ENCODE peak calls at places on chromosome 12, in seven cellular contexts. One of them, this sample, is unnamed.

GRCh38 chr12:17216156-17216555 is 610.2 kb upstream of the LMO3 start:
- DNase-seq in HepG2: no peak
- DNase-seq in HCT116: no peak
- DNase-seq in K562: no peak
- DNase-seq in GM12878: no peak
- DNase-seq in SK-N-SH: no peak
- DNase-seq in H1: no peak
- DNase-seq in this sample: no peak

GRCh38 chr12:103160622-103161021 is 203.1 kb downstream of the ASCL1 start:
- DNase-seq in HepG2: no peak
- DNase-seq in HCT116: no peak
- DNase-seq in K562: no peak
- DNase-seq in GM12878: no peak
- DNase-seq in SK-N-SH: no peak
- DNase-seq in H1: no peak
- DNase-seq in this sample: no peak

GRCh38 chr12:25866586-25867378 is 91.7 kb upstream of the RASSF8 start:
- DNase-seq in HepG2: no peak
- DNase-seq in HCT116: no peak
- DNase-seq in K562: no peak
- DNase-seq in GM12878: no peak
- DNase-seq in SK-N-SH: no peak
- DNase-seq in H1: no peak
- DNase-seq in this sample: no peak

GRCh38 chr12:15829949-15830348 is 40.8 kb upstream of the EPS8 start:
- DNase-seq in HepG2: no peak
- DNase-seq in HCT116: no peak
- DNase-seq in K562: no peak
- DNase-seq in GM12878: no peak
- DNase-seq in SK-N-SH: no peak
- DNase-seq in H1: no peak
- DNase-seq in this sample: no peak

GRCh38 chr12:123101467-123102004 is 49.4 kb downstream of the PITPNM2 start:
- DNase-seq in HepG2: no peak
- DNase-seq in HCT116: no peak
- DNase-seq in K562: no peak
- DNase-seq in GM12878: no peak
- DNase-seq in SK-N-SH: no peak
- DNase-seq in H1: no peak
- DNase-seq in this sample: no peak

GRCh38 chr12:13347241-13348043 is 150.9 kb downstream of the EMP1 start:
- DNase-seq in HepG2: no peak
- DNase-seq in HCT116: peak
- DNase-seq in K562: peak
- DNase-seq in GM12878: no peak
- DNase-seq in SK-N-SH: no peak
- DNase-seq in H1: no peak
- DNase-seq in this sample: no peak

GRCh38 chr12:43113153-43113552 is 438.9 kb downstream of the ADAMTS20 start:
- DNase-seq in HepG2: no peak
- DNase-seq in HCT116: no peak
- DNase-seq in K562: no peak
- DNase-seq in GM12878: no peak
- DNase-seq in SK-N-SH: peak
- DNase-seq in H1: no peak
- DNase-seq in this sample: no peak

GRCh38 chr12:77720258-77720657 is 110.4 kb upstream of the NAV3 start:
- DNase-seq in HepG2: no peak
- DNase-seq in HCT116: no peak
- DNase-seq in K562: no peak
- DNase-seq in GM12878: no peak
- DNase-seq in SK-N-SH: no peak
- DNase-seq in H1: no peak
- DNase-seq in this sample: peak

GRCh38 chr12:26810330-26810729 is 22.7 kb downstream of the ITPR2 start:
- DNase-seq in HepG2: no peak
- DNase-seq in HCT116: no peak
- DNase-seq in K562: no peak
- DNase-seq in GM12878: no peak
- DNase-seq in SK-N-SH: no peak
- DNase-seq in H1: no peak
- DNase-seq in this sample: peak

GRCh38 chr12:112303004-112303403 is 79.2 kb downstream of the HECTD4 start:
- DNase-seq in HepG2: no peak
- DNase-seq in HCT116: no peak
- DNase-seq in K562: peak
- DNase-seq in GM12878: peak
- DNase-seq in SK-N-SH: no peak
- DNase-seq in H1: no peak
- DNase-seq in this sample: no peak

GRCh38 chr12:5588231-5588995 is 156.5 kb downstream of the NTF3 start:
- DNase-seq in HepG2: no peak
- DNase-seq in HCT116: no peak
- DNase-seq in K562: no peak
- DNase-seq in GM12878: no peak
- DNase-seq in SK-N-SH: no peak
- DNase-seq in H1: no peak
- DNase-seq in this sample: no peak

GRCh38 chr12:55933158-55933798 is 2.3 kb downstream of the DGKA start:
- DNase-seq in HepG2: no peak
- DNase-seq in HCT116: peak
- DNase-seq in K562: no peak
- DNase-seq in GM12878: no peak
- DNase-seq in SK-N-SH: no peak
- DNase-seq in H1: no peak
- DNase-seq in this sample: no peak

GRCh38 chr12:55933799-55934174 is 2.8 kb downstream of the DGKA start:
- DNase-seq in HepG2: no peak
- DNase-seq in HCT116: no peak
- DNase-seq in K562: no peak
- DNase-seq in GM12878: no peak
- DNase-seq in SK-N-SH: no peak
- DNase-seq in H1: no peak
- DNase-seq in this sample: no peak

GRCh38 chr12:5973461-5974115 is 28.5 kb upstream of the ANO2 start:
- DNase-seq in HepG2: no peak
- DNase-seq in HCT116: no peak
- DNase-seq in K562: no peak
- DNase-seq in GM12878: no peak
- DNase-seq in SK-N-SH: no peak
- DNase-seq in H1: no peak
- DNase-seq in this sample: peak

GRCh38 chr12:117214797-117215196 is 24.5 kb upstream of the FBXO21 start:
- DNase-seq in HepG2: no peak
- DNase-seq in HCT116: no peak
- DNase-seq in K562: no peak
- DNase-seq in GM12878: no peak
- DNase-seq in SK-N-SH: no peak
- DNase-seq in H1: no peak
- DNase-seq in this sample: no peak

GRCh38 chr12:117210266-117210918 is 20.1 kb upstream of the FBXO21 start:
- DNase-seq in HepG2: no peak
- DNase-seq in HCT116: no peak
- DNase-seq in K562: no peak
- DNase-seq in GM12878: no peak
- DNase-seq in SK-N-SH: no peak
- DNase-seq in H1: no peak
- DNase-seq in this sample: no peak

GRCh38 chr12:117209626-117210025 is 19.4 kb upstream of the FBXO21 start:
- DNase-seq in HepG2: no peak
- DNase-seq in HCT116: no peak
- DNase-seq in K562: no peak
- DNase-seq in GM12878: no peak
- DNase-seq in SK-N-SH: no peak
- DNase-seq in H1: no peak
- DNase-seq in this sample: no peak

GRCh38 chr12:117213295-117213808 is 23.1 kb upstream of the FBXO21 start:
- DNase-seq in HepG2: no peak
- DNase-seq in HCT116: no peak
- DNase-seq in K562: no peak
- DNase-seq in GM12878: no peak
- DNase-seq in SK-N-SH: no peak
- DNase-seq in H1: no peak
- DNase-seq in this sample: no peak

GRCh38 chr12:117212563-117213190 is 22.4 kb upstream of the FBXO21 start:
- DNase-seq in HepG2: peak
- DNase-seq in HCT116: peak
- DNase-seq in K562: peak
- DNase-seq in GM12878: no peak
- DNase-seq in SK-N-SH: peak
- DNase-seq in H1: peak
- DNase-seq in this sample: peak
- TF ChIP-seq JUND in HepG2: no peak
- TF ChIP-seq JUND in HCT116: no peak
- TF ChIP-seq JUND in K562: no peak
- TF ChIP-seq JUND in GM12878: no peak
- TF ChIP-seq JUND in SK-N-SH: no peak
- TF ChIP-seq JUND in H1: no peak
- TF ChIP-seq JUND in this sample: no peak

GRCh38 chr12:110641512-110641911 is 27.6 kb downstream of the TCTN1 start:
- DNase-seq in HepG2: no peak
- DNase-seq in HCT116: no peak
- DNase-seq in K562: peak
- DNase-seq in GM12878: no peak
- DNase-seq in SK-N-SH: no peak
- DNase-seq in H1: no peak
- DNase-seq in this sample: no peak
- TF ChIP-seq JUND in HepG2: no peak
- TF ChIP-seq JUND in HCT116: no peak
- TF ChIP-seq JUND in K562: no peak
- TF ChIP-seq JUND in GM12878: no peak
- TF ChIP-seq JUND in SK-N-SH: no peak
- TF ChIP-seq JUND in H1: no peak
- TF ChIP-seq JUND in this sample: no peak

GRCh38 chr12:118015944-118016343 is 559 bp upstream of the RFC5 start:
- DNase-seq in HepG2: peak
- DNase-seq in HCT116: no peak
- DNase-seq in K562: no peak
- DNase-seq in GM12878: no peak
- DNase-seq in SK-N-SH: no peak
- DNase-seq in H1: no peak
- DNase-seq in this sample: no peak
- TF ChIP-seq JUND in HepG2: no peak
- TF ChIP-seq JUND in HCT116: no peak
- TF ChIP-seq JUND in K562: no peak
- TF ChIP-seq JUND in GM12878: no peak
- TF ChIP-seq JUND in SK-N-SH: no peak
- TF ChIP-seq JUND in H1: no peak
- TF ChIP-seq JUND in this sample: no peak

DNA sequence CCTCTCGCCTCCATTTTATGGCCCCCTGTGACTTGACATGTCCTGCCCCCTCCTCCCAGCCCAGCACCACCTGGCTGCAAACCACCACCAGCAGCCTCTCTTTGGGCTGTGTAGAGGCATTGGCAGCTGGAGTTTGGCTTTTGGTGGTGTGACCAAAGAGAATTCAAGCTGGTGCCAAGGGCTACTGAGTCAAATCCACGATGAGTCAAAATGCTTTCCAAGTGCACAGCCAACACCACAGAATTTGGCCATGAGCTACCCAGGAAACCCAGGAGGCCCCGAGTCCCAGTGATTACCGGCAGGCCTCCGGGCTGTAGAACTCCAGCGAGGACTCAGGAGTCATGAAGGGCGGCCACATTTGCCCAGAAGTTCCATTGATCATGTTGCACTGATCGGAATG is 53.8 kb downstream of the SCARB1 start:
- DNase-seq in HepG2: no peak
- DNase-seq in HCT116: no peak
- DNase-seq in K562: no peak
- DNase-seq in GM12878: no peak
- DNase-seq in SK-N-SH: no peak
- DNase-seq in H1: no peak
- DNase-seq in this sample: no peak
- TF ChIP-seq JUND in HepG2: no peak
- TF ChIP-seq JUND in HCT116: no peak
- TF ChIP-seq JUND in K562: no peak
- TF ChIP-seq JUND in GM12878: no peak
- TF ChIP-seq JUND in SK-N-SH: no peak
- TF ChIP-seq JUND in H1: no peak
- TF ChIP-seq JUND in this sample: no peak

GRCh38 chr12:96514328-96514727 is 25.0 kb downstream of the CFAP54 start:
- DNase-seq in HepG2: no peak
- DNase-seq in HCT116: no peak
- DNase-seq in K562: no peak
- DNase-seq in GM12878: peak
- DNase-seq in SK-N-SH: no peak
- DNase-seq in H1: no peak
- DNase-seq in this sample: no peak

GRCh38 chr12:96506776-96507175 is 17.4 kb downstream of the CFAP54 start:
- DNase-seq in HepG2: no peak
- DNase-seq in HCT116: no peak
- DNase-seq in K562: no peak
- DNase-seq in GM12878: no peak
- DNase-seq in SK-N-SH: no peak
- DNase-seq in H1: no peak
- DNase-seq in this sample: no peak

GRCh38 chr12:96513681-96514080 is 24.3 kb downstream of the CFAP54 start:
- DNase-seq in HepG2: no peak
- DNase-seq in HCT116: no peak
- DNase-seq in K562: no peak
- DNase-seq in GM12878: no peak
- DNase-seq in SK-N-SH: no peak
- DNase-seq in H1: no peak
- DNase-seq in this sample: no peak

GRCh38 chr12:96513166-96513565 is 23.8 kb downstream of the CFAP54 start:
- DNase-seq in HepG2: no peak
- DNase-seq in HCT116: no peak
- DNase-seq in K562: no peak
- DNase-seq in GM12878: no peak
- DNase-seq in SK-N-SH: no peak
- DNase-seq in H1: no peak
- DNase-seq in this sample: no peak

DNA sequence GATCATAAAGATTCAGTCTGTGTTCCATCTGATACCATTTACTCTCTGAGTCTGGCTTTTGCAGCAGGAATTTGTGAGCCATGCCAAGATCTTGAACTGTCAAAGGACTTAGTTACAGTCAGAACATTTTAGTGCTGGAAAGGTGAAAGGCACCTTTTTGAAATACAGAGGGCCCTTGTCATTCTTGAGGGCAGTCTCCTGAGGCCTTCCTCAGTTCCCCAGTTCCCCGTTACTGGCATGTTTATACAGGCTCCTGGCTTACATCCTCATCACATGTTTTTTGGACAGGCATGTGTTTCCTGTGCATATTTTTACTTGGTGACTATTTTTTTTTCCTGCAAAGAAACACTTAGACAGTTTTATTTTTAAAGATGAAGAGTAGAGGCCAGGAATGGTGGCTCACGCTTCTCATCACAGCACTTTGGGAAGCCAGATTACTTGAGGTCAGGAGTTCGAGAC is 21.0 kb downstream of the CFAP54 start:
- DNase-seq in HepG2: no peak
- DNase-seq in HCT116: no peak
- DNase-seq in K562: no peak
- DNase-seq in GM12878: no peak
- DNase-seq in SK-N-SH: no peak
- DNase-seq in H1: no peak
- DNase-seq in this sample: no peak
- TF ChIP-seq JUND in HepG2: no peak
- TF ChIP-seq JUND in HCT116: no peak
- TF ChIP-seq JUND in K562: no peak
- TF ChIP-seq JUND in GM12878: no peak
- TF ChIP-seq JUND in SK-N-SH: no peak
- TF ChIP-seq JUND in H1: no peak
- TF ChIP-seq JUND in this sample: no peak